ENCODE peak calls at places on chromosome 7, in eight cellular contexts. I is hypothalamus; O is stimulated activated CD4-positive, alpha-beta T cell treated with anti-CD3 and anti-CD28 coated beads, Interleukin-15, amount 100 ng/mL, for 1 hour; X is activated T-helper 1 cell treated with anti-CD3 and anti-CD28 coated beads, Interleukin-12 subunit alpha, Interleukin-12 subunit beta, Interleukin-2, Interleukin-4 antibody, amounts not matched to agents 30 ng/mL and 10 ng/mL and 1 ng/mL, durations not matched to agents 14 hours and 24 hours and 36 hours; Q is Panc1; V is T-helper 17 cell; E is cardiac fibroblast; H is sigmoid colon. N is an unnamed sample.

GRCh38 chr7:32942783-32943653 is 14.2 kb upstream of the FKBP9 start:
- DNase-seq in V (peak; percentile 60), E (peak; percentile 77), H (peak; percentile 89), Q (peak; percentile 46), X (peak; percentile 65), O (peak; percentile 52), I (peak; percentile 76), N (no peak)

GRCh38 chr7:15503603-15504280 is 58.1 kb downstream of the AGMO start:
- DNase-seq in E (peak; percentile 26), X (no peak), Q (no peak), I (no peak), H (no peak), O (no peak), V (no peak), N (no peak)

GRCh38 chr7:148380581-148381419 is 209.8 kb upstream of the C7orf33 start:
- DNase-seq in I (no peak), Q (no peak), O (no peak), E (no peak), H (no peak), X (no peak), V (no peak), N (no peak)

GRCh38 chr7:51351661-51352060 is 35.1 kb upstream of the COBL start:
- DNase-seq in Q (no peak), I (no peak), E (no peak), O (no peak), H (no peak), X (no peak), V (no peak), N (no peak)

GRCh38 chr7:111043533-111043932 is 47.4 kb upstream of the LRRN3 start:
- DNase-seq in E (no peak), H (no peak), X (no peak), O (no peak), V (no peak), Q (no peak), I (no peak), N (no peak)

GRCh38 chr7:67438913-67439312 is 442.3 kb downstream of the TYW1 start:
- DNase-seq in H (no peak), V (no peak), I (no peak), Q (no peak), X (no peak), E (no peak), O (no peak), N (no peak)

GRCh38 chr7:94409561-94409960 is 14.9 kb downstream of the COL1A2 start:
- DNase-seq in E (peak; percentile 23), X (no peak), Q (no peak), I (no peak), O (no peak), H (no peak), V (no peak), N (no peak)

GRCh38 chr7:36440880-36441279 is 51.2 kb downstream of the ANLN start:
- DNase-seq in O (no peak), H (no peak), E (peak; percentile 67), I (no peak), X (no peak), V (no peak), Q (no peak), N (no peak)

GRCh38 chr7:50721160-50721559 is 61.5 kb downstream of the GRB10 start:
- DNase-seq in O (no peak), E (no peak), I (no peak), V (no peak), X (no peak), H (peak; percentile 75), Q (no peak), N (no peak)

GRCh38 chr7:102122026-102122425 is 164.6 kb upstream of the SH2B2 start:
- DNase-seq in Q (no peak), V (no peak), X (no peak), I (no peak), O (no peak), E (peak; percentile 69), H (no peak), N (no peak)

GRCh38 chr7:20102970-20103369 is 114.2 kb downstream of the MACC1 start:
- DNase-seq in Q (no peak), H (no peak), I (no peak), O (no peak), X (no peak), V (no peak), E (no peak), N (no peak)

GRCh38 chr7:34070486-34071323 is 165.4 kb downstream of the BMPER start:
- DNase-seq in X (no peak), O (no peak), Q (no peak), E (peak; percentile 71), I (no peak), V (no peak), H (no peak), N (no peak)

GRCh38 chr7:27162548-27162848 is 2.8 kb downstream of the HOXA9 start:
- DNase-seq in O (no peak), H (no peak), I (no peak), V (no peak), E (no peak), X (no peak), Q (no peak), N (no peak)

N was measured in AG04449.